ENCODE peak calls at places on chromosomes 16 and 17, in five cellular contexts. D, K, E, N and W are unnamed samples.
A peak's percentile ranks its signal among the peaks of the same experiment; 100 is the strongest.

GRCh38 chr17:42313773-42314566 is 25.7 kb downstream of the STAT5A start:
- DNase-seq in D (no peak), K (no peak), E (no peak), N (no peak), W (peak; percentile 34)

GRCh38 chr17:49407981-49408501 is 6.6 kb downstream of the PHB1 start:
- DNase-seq in D (peak; percentile 71), K (peak; percentile 56), E (peak; percentile 70), N (peak; percentile 75), W (peak; percentile 77)

GRCh38 chr16:88614818-88615580 is 23.4 kb upstream of the IL17C start:
- DNase-seq in D (no peak), K (no peak), E (no peak), N (no peak), W (no peak)

GRCh38 chr16:68739964-68740627 is 3.0 kb downstream of the CDH1 start:
- DNase-seq in D (no peak), K (no peak), E (no peak), N (no peak), W (no peak)

GRCh38 chr17:67520282-67520906 is 143.3 kb downstream of the PITPNC1 start:
- DNase-seq in D (peak; percentile 89), K (peak; percentile 48), E (no peak), N (no peak), W (no peak)

GRCh38 chr16:86521236-86522197 is 11.2 kb downstream of the FOXF1 start:
- DNase-seq in D (peak; percentile 9), K (no peak), E (no peak), N (no peak), W (no peak)

GRCh38 chr17:30554839-30555751 is 77.9 kb downstream of the GOSR1 start:
- DNase-seq in D (peak; percentile 10), K (peak; percentile 15), E (peak; percentile 17), N (no peak), W (no peak)

GRCh38 chr16:81241706-81242105 is 3.2 kb downstream of the BCO1 start:
- DNase-seq in D (no peak), K (no peak), E (no peak), N (no peak), W (no peak)

GRCh38 chr16:71746442-71747046 is 22.0 kb upstream of the PHLPP2 start:
- DNase-seq in D (peak; percentile 49), K (peak; percentile 52), E (no peak), N (no peak), W (peak; percentile 64)

GRCh38 chr16:66478733-66479511 is 51.8 kb downstream of the BEAN1 start:
- DNase-seq in D (peak; percentile 56), K (peak; percentile 40), E (peak; percentile 59), N (no peak), W (peak; percentile 97)

GRCh38 chr16:77211880-77212735 is 12.9 kb downstream of the SYCE1L start:
- DNase-seq in D (peak; percentile 46), K (no peak), E (peak; percentile 80), N (peak; percentile 59), W (peak; percentile 54)

GRCh38 chr16:80557037-80557436 is 16.2 kb downstream of the DYNLRB2 start:
- DNase-seq in D (no peak), K (no peak), E (no peak), N (no peak), W (no peak)

GRCh38 chr17:8859029-8859803 is 8.3 kb downstream of the PIK3R6 start:
- DNase-seq in D (peak; percentile 11), K (peak; percentile 8), E (no peak), N (no peak), W (peak; percentile 62)

GRCh38 chr17:40340327-40340726 is 24.2 kb downstream of the GJD3 start:
- DNase-seq in D (no peak), K (no peak), E (no peak), N (no peak), W (no peak)

GRCh38 chr16:65660390-65660789 is 538.5 kb upstream of the CDH11 start:
- DNase-seq in D (no peak), K (peak; percentile 54), E (no peak), N (no peak), W (no peak)

GRCh38 chr16:1379863-1380174 is 28.1 kb downstream of the GNPTG start:
- DNase-seq in D (no peak), K (no peak), E (no peak), N (no peak), W (peak; percentile 7)

GRCh38 chr16:56102159-56102798 is 89.0 kb upstream of the GNAO1 start:
- DNase-seq in D (no peak), K (no peak), E (no peak), N (no peak), W (no peak)

GRCh38 chr17:51428668-51429486 is 168.5 kb downstream of the UTP18 start:
- DNase-seq in D (no peak), K (no peak), E (no peak), N (no peak), W (no peak)

GRCh38 chr17:74442670-74443515 is 11.0 kb downstream of the GPRC5C start:
- DNase-seq in D (no peak), K (no peak), E (no peak), N (no peak), W (no peak)

GRCh38 chr17:42372142-42372541 is 16.1 kb downstream of the STAT3 start:
- DNase-seq in D (no peak), K (no peak), E (no peak), N (no peak), W (no peak)

GRCh38 chr17:29190808-29191207 is 10.6 kb upstream of the MYO18A start:
- DNase-seq in D (no peak), K (no peak), E (no peak), N (no peak), W (no peak)

GRCh38 chr17:13510062-13510461 is 91.7 kb downstream of the HS3ST3A1 start:
- DNase-seq in D (no peak), K (peak; percentile 61), E (no peak), N (no peak), W (no peak)

GRCh38 chr17:38844261-38844757 is 9.2 kb downstream of the RPL23 start:
- DNase-seq in D (peak; percentile 17), K (no peak), E (no peak), N (no peak), W (no peak)

GRCh38 chr17:80416940-80417293 is 1.9 kb downstream of the ENDOV start:
- DNase-seq in D (no peak), K (no peak), E (no peak), N (no peak), W (no peak)

GRCh38 chr17:42683407-42684031 is 1.2 kb downstream of the CNTNAP1 start:
- DNase-seq in D (peak; percentile 15), K (peak; percentile 46), E (no peak), N (no peak), W (no peak)

GRCh38 chr16:23903001-23903414 is 67.2 kb downstream of the PRKCB start:
- DNase-seq in D (no peak), K (no peak), E (no peak), N (no peak), W (peak; percentile 5)

GRCh38 chr17:44308865-44309264 is 464 bp downstream of the RUNDC3A start:
- DNase-seq in D (no peak), K (no peak), E (no peak), N (no peak), W (no peak)

GRCh38 chr17:64278614-64279013 is 15.6 kb upstream of the TEX2 start:
- DNase-seq in D (peak; percentile 38), K (peak; percentile 71), E (no peak), N (no peak), W (no peak)

GRCh38 chr17:78991906-78992532 is 12.3 kb upstream of the LGALS3BP start:
- DNase-seq in D (no peak), K (no peak), E (no peak), N (no peak), W (no peak)

GRCh38 chr17:78992542-78993212 is 13.0 kb upstream of the LGALS3BP start:
- DNase-seq in D (no peak), K (no peak), E (no peak), N (no peak), W (no peak)

GRCh38 chr17:78990349-78991016 is 10.8 kb upstream of the LGALS3BP start:
- DNase-seq in D (no peak), K (no peak), E (no peak), N (no peak), W (no peak)

GRCh38 chr17:78993241-78993956 is 13.7 kb upstream of the LGALS3BP start:
- DNase-seq in D (peak; percentile 54), K (peak; percentile 41), E (no peak), N (peak; percentile 48), W (peak; percentile 75)

DNA sequence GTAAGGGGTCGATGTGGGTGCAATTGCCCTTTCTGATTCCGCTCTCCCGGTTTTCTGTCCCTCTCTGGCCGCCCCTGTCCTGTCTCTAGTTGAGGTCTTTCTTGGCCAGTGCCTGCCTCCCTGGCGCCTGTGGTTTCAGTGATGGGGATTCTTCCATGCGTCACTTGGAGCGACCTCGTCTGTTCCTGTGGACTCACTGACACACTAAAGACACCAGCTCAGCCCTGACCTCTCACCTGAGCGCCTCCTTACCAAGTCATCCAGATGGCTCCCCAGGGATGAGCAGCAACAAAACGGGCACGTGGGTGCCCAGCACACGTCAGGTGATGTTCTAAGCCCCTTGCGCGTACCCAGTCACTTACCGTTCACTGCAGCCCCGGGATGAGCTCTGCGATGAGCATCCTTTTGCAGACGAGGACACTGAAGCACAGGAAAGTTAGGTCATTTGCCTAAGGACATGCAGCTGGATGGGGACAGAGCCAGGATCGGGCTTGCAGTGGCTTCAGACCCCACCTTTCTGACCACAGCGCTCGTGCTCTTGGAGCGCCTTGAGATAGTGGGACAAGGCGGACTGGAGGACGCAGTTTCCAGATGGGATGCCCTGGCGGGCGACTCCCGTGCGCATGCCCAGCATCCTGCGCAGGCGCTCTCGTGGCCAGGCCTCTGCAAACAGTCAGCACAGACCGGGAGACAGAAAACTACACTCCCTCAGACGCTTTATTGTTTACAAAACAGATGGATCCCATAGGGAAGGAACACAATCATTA is 11.5 kb upstream of the LGALS3BP start:
- DNase-seq in D (no peak), K (no peak), E (no peak), N (no peak), W (no peak)
- H3K36me3 ChIP-seq in D (peaks cover 62% of the 10 kb centered on the region), K (peaks cover 50% of the 10 kb centered on the region), E (peaks cover 7% of the 10 kb centered on the region), N (peaks cover 66% of the 10 kb centered on the region), W (peaks cover 56% of the 10 kb centered on the region)

GRCh38 chr16:11435576-11435975 is 90.3 kb downstream of the RMI2 start:
- DNase-seq in D (no peak), K (no peak), E (no peak), N (no peak), W (no peak)
- H3K23ac ChIP-seq in D (no peak overlapping the region), K (no peak overlapping the region), E (no peak overlapping the region), N (no peak overlapping the region), W (no peak overlapping the region)

DNA sequence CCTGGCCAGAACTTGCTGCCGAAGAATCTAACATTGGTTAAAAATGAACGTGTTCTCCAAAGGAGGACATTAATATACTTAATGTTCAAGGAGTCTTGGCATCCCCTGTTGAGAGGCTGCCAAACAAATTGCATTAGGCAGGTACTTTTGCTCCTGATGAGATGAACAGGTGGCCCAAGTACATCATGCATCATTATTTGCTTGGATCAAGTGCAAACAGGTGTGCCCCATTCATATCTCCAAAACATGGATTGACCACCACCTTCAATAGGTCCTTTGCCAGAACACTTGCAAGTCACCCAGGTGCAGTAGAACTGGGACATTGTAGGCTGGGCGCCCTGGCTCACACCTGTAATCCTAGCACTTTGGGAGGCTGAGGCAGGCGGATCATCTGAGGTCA is 437.2 kb downstream of the HAPSTR1 start:
- DNase-seq in D (no peak), K (no peak), E (no peak), N (no peak), W (no peak)
- H4K91ac ChIP-seq in D (no peak overlapping the region), K (no peak overlapping the region), E (no peak overlapping the region), N (no peak overlapping the region), W (no peak overlapping the region)

DNA sequence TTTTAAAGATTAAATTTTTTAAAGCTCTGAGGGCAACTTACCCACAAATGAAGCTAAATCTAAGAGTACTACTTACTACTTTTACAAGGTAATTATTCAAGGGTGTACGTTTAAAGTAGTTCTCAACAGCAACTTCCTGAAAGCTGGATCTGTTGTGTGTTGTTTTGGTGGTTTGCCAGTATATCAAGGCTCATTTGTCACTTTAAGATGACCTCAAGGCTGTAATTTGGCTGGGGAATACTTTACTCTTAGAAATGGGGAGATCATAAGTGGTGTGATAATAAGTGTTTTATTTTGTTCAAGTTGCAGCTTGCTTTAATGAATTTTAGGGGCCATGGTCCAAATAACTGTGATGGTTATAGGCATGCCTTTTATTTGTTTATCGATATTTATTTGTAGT is 30.4 kb downstream of the AP2B1 start:
- DNase-seq in D (no peak), K (no peak), E (no peak), N (no peak), W (no peak)
- H3K36me3 ChIP-seq in D (peaks cover 50% of the 10 kb centered on the region), K (peaks cover 10% of the 10 kb centered on the region), E (no peaks in the 10 kb centered on the region), N (peaks cover 77% of the 10 kb centered on the region), W (peaks cover 5% of the 10 kb centered on the region)